ENCODE peak calls at places on chromosomes 7 and 10, in eight cellular contexts. E is GM12878; V is left cardiac atrium; Y is hippocampal formation; C is activated CD4-positive, alpha-beta T cell treated with anti-CD3 and anti-CD28 coated beads for 1 hour; W is nephron progenitor cell; T is mesendoderm; X is endothelial cell. O is an unnamed sample.
A peak's percentile ranks its signal among the peaks of the same experiment; 100 is the strongest.

GRCh38 chr7:150778738-150779301 is 21.3 kb downstream of the TMEM176B start:
- DNase-seq in E (no peak), V (peak; percentile 87), Y (peak; percentile 69), C (peak; percentile 56), W (peak; percentile 91), T (peak; percentile 72), X (peak; percentile 85), O (peak; percentile 13)

GRCh38 chr10:98510412-98510995 is 63.8 kb upstream of the HPS1 start:
- DNase-seq in E (no peak), V (no peak), Y (no peak), C (no peak), W (no peak), T (no peak), X (no peak), O (no peak)

GRCh38 chr7:155733582-155734444 is 78.5 kb downstream of the SHH start:
- DNase-seq in E (no peak), V (no peak), Y (no peak), C (no peak), W (no peak), T (no peak), X (no peak), O (no peak)

GRCh38 chr7:66050990-66051424 is 24.6 kb upstream of the ASL start:
- DNase-seq in E (no peak), V (no peak), Y (no peak), C (no peak), W (no peak), T (peak; percentile 22), X (no peak), O (peak; percentile 45)

GRCh38 chr10:11149499-11149898 is 131.8 kb downstream of the CELF2 start:
- DNase-seq in E (no peak), V (no peak), Y (no peak), C (no peak), W (no peak), T (no peak), X (no peak), O (no peak)

GRCh38 chr7:45709168-45710034 is 135.2 kb downstream of the ADCY1 start:
- DNase-seq in E (no peak), V (peak; percentile 72), Y (no peak), C (no peak), W (no peak), T (no peak), X (no peak), O (no peak)

GRCh38 chr7:35596061-35596460 is 98.9 kb downstream of the HERPUD2 start:
- DNase-seq in E (no peak), V (peak; percentile 25), Y (no peak), C (no peak), W (no peak), T (peak; percentile 67), X (no peak), O (no peak)

GRCh38 chr7:45106820-45107219 is 4.7 kb downstream of the TBRG4 start:
- DNase-seq in E (no peak), V (no peak), Y (no peak), C (no peak), W (no peak), T (no peak), X (no peak), O (no peak)

GRCh38 chr10:24437302-24437701 is 228.4 kb downstream of the KIAA1217 start:
- DNase-seq in E (no peak), V (no peak), Y (no peak), C (no peak), W (no peak), T (no peak), X (no peak), O (no peak)

GRCh38 chr10:69787681-69788080 is 14.0 kb upstream of the COL13A1 start:
- DNase-seq in E (no peak), V (no peak), Y (no peak), C (no peak), W (no peak), T (no peak), X (no peak), O (no peak)

GRCh38 chr7:37145682-37146081 is 303.0 kb downstream of the ELMO1 start:
- DNase-seq in E (no peak), V (no peak), Y (no peak), C (no peak), W (no peak), T (no peak), X (no peak), O (no peak)

GRCh38 chr7:55557666-55558188 is 14.6 kb downstream of the VOPP1 start:
- DNase-seq in E (peak; percentile 85), V (no peak), Y (no peak), C (no peak), W (no peak), T (peak; percentile 70), X (no peak), O (no peak)

GRCh38 chr7:38664972-38665371 is 33.8 kb upstream of the AMPH start:
- DNase-seq in E (no peak), V (no peak), Y (no peak), C (no peak), W (no peak), T (no peak), X (no peak), O (no peak)

GRCh38 chr10:97336942-97337719 is 2.6 kb upstream of the FRAT2 start:
- DNase-seq in E (no peak), V (no peak), Y (no peak), C (no peak), W (peak; percentile 21), T (peak; percentile 80), X (no peak), O (no peak)

GRCh38 chr7:25857376-25858067 is 294.5 kb upstream of the NFE2L3 start:
- DNase-seq in E (no peak), V (peak; percentile 25), Y (no peak), C (no peak), W (peak; percentile 74), T (peak; percentile 91), X (peak; percentile 48), O (no peak)

O was measured in cerebellar nuclear complex.